ENCODE peak calls at places on chromosomes 7 and 10, in five cellular contexts. L, R, Q, I and O are unnamed samples.
A peak's percentile ranks its signal among the peaks of the same experiment; 100 is the strongest.

GRCh38 chr10:4344544-4344994 is 481.4 kb upstream of the AKR1E2 start:
- DNase-seq in L (no peak), R (peak; percentile 98), Q (peak; percentile 100), I (no peak), O (peak; percentile 24)

GRCh38 chr7:46229409-46229808 is 308.3 kb upstream of the IGFBP3 start:
- DNase-seq in L (no peak), R (peak; percentile 59), Q (peak; percentile 87), I (no peak), O (no peak)

GRCh38 chr7:98879198-98879988 is 1.1 kb downstream of the TRRAP start:
- DNase-seq in L (peak; percentile 65), R (no peak), Q (peak; percentile 20), I (peak; percentile 50), O (peak; percentile 60)

GRCh38 chr7:39536926-39537325 is 29.3 kb upstream of the YAE1 start:
- DNase-seq in L (no peak), R (no peak), Q (no peak), I (no peak), O (no peak)

GRCh38 chr7:82373890-82374289 is 69.7 kb downstream of the CACNA2D1 start:
- DNase-seq in L (no peak), R (no peak), Q (no peak), I (no peak), O (no peak)

GRCh38 chr7:17402628-17403278 is 104.3 kb downstream of the AHR start:
- DNase-seq in L (no peak), R (no peak), Q (no peak), I (no peak), O (no peak)

GRCh38 chr7:77565917-77566316 is 28.8 kb downstream of the PTPN12 start:
- DNase-seq in L (no peak), R (no peak), Q (peak; percentile 87), I (no peak), O (no peak)

GRCh38 chr7:37728747-37729146 is 45.2 kb downstream of the GPR141 start:
- DNase-seq in L (no peak), R (no peak), Q (no peak), I (no peak), O (no peak)

GRCh38 chr7:80181411-80181810 is 46.8 kb downstream of the GNAI1 start:
- DNase-seq in L (no peak), R (no peak), Q (no peak), I (no peak), O (no peak)

GRCh38 chr10:67933199-67933598 is 48.7 kb downstream of the SIRT1 start:
- DNase-seq in L (no peak), R (no peak), Q (no peak), I (no peak), O (no peak)

GRCh38 chr10:29482591-29483421 is 152.0 kb downstream of the SVIL start:
- DNase-seq in L (no peak), R (no peak), Q (peak; percentile 11), I (no peak), O (no peak)

GRCh38 chr7:98534493-98534892 is 82.6 kb upstream of the NPTX2 start:
- DNase-seq in L (no peak), R (no peak), Q (no peak), I (no peak), O (no peak)

GRCh38 chr7:1314021-1314907 is 81.6 kb downstream of the UNCX start:
- DNase-seq in L (no peak), R (no peak), Q (no peak), I (no peak), O (no peak)

GRCh38 chr10:78655941-78656340 is 412.8 kb upstream of the ZMIZ1 start:
- DNase-seq in L (no peak), R (no peak), Q (no peak), I (no peak), O (no peak)

GRCh38 chr7:120735791-120736190 is 122.2 kb downstream of the TSPAN12 start:
- DNase-seq in L (no peak), R (no peak), Q (peak; percentile 37), I (no peak), O (no peak)

GRCh38 chr7:95608344-95609173 is 12.2 kb upstream of the PDK4 start:
- DNase-seq in L (peak; percentile 96), R (peak; percentile 82), Q (peak; percentile 98), I (no peak), O (peak; percentile 96)

GRCh38 chr7:138898255-138898654 is 82.9 kb downstream of the KIAA1549 start:
- DNase-seq in L (no peak), R (no peak), Q (no peak), I (no peak), O (no peak)

GRCh38 chr7:133233142-133233541 is 19.7 kb upstream of the EXOC4 start:
- DNase-seq in L (no peak), R (no peak), Q (no peak), I (no peak), O (no peak)

GRCh38 chr10:31426425-31426824 is 107.4 kb downstream of the ZEB1 start:
- DNase-seq in L (no peak), R (peak; percentile 65), Q (peak; percentile 94), I (no peak), O (no peak)

GRCh38 chr7:15007507-15007906 is 105.0 kb upstream of the DGKB start:
- DNase-seq in L (no peak), R (no peak), Q (peak; percentile 18), I (no peak), O (no peak)

GRCh38 chr10:92760609-92761008 is 70.9 kb downstream of the HHEX start:
- DNase-seq in L (no peak), R (peak; percentile 39), Q (peak; percentile 71), I (no peak), O (no peak)